ENCODE peak calls at places on chromosomes 11 and 22, in four cellular contexts. A is RWPE1, G is cerebellum, P is lower lobe of right lung. C is an unnamed sample.

GRCh38 chr11:107606122-107606521 is 15.2 kb downstream of the ELMOD1 start:
- DNase-seq in A (no peak), G (no peak), P (no peak), C (no peak)

GRCh38 chr11:96306933-96307747 is 35.9 kb downstream of the MAML2 start:
- DNase-seq in A (peak; percentile 84), G (peak; percentile 19), P (peak; percentile 57), C (peak; percentile 99)

GRCh38 chr22:35894464-35894878 is 134.2 kb downstream of the RBFOX2 start:
- DNase-seq in A (no peak), G (no peak), P (no peak), C (no peak)

GRCh38 chr11:12066056-12066798 is 44.2 kb upstream of the MICAL2 start:
- DNase-seq in A (peak; percentile 88), G (no peak), P (no peak), C (peak; percentile 97)

GRCh38 chr11:13358871-13359270 is 81.3 kb downstream of the BMAL1 start:
- DNase-seq in A (no peak), G (no peak), P (no peak), C (peak; percentile 48)

GRCh38 chr11:59669611-59670009 is 773 bp upstream of the PATL1 start:
- DNase-seq in A (peak; percentile 45), G (no peak), P (peak; percentile 67), C (peak; percentile 44)

GRCh38 chr22:50218996-50219727 is 18.4 kb downstream of the SELENOO start:
- DNase-seq in A (peak; percentile 77), G (peak; percentile 69), P (peak; percentile 90), C (peak; percentile 40)

GRCh38 chr22:25070870-25071465 is 118.5 kb downstream of the KIAA1671 start:
- DNase-seq in A (no peak), G (no peak), P (no peak), C (no peak)

GRCh38 chr11:94895451-94895850 is 77.9 kb downstream of the CWC15 start:
- DNase-seq in A (no peak), G (no peak), P (no peak), C (peak; percentile 29)

GRCh38 chr22:32737811-32738210 is 63.7 kb upstream of the TIMP3 start:
- DNase-seq in A (no peak), G (no peak), P (no peak), C (no peak)

GRCh38 chr11:102639656-102640055 is 14.5 kb upstream of the MMP20 start:
- DNase-seq in A (no peak), G (no peak), P (no peak), C (no peak)

GRCh38 chr11:119758291-119758690 is 29.3 kb upstream of the NECTIN1 start:
- DNase-seq in A (no peak), G (no peak), P (no peak), C (peak; percentile 39)

GRCh38 chr22:37999640-38000272 is 15.4 kb upstream of the SOX10 start:
- DNase-seq in A (peak; percentile 91), G (peak; percentile 68), P (no peak), C (peak; percentile 5)

GRCh38 chr11:122746050-122746478 is 90.5 kb downstream of the UBASH3B start:
- DNase-seq in A (no peak), G (no peak), P (no peak), C (no peak)

GRCh38 chr22:37416389-37416788 is 10.9 kb downstream of the ELFN2 start:
- DNase-seq in A (no peak), G (no peak), P (no peak), C (no peak)

GRCh38 chr11:58006940-58007339 is 16.7 kb upstream of the OR9Q1 start:
- DNase-seq in A (peak; percentile 4), G (no peak), P (no peak), C (peak; percentile 60)

GRCh38 chr22:50261615-50262459 is at the start of gene MAPK12:
- DNase-seq in A (no peak), G (peak; percentile 63), P (no peak), C (no peak)

GRCh38 chr22:36191106-36191836 is 10.3 kb downstream of the APOL4 start:
- DNase-seq in A (no peak), G (no peak), P (no peak), C (peak; percentile 74)